ENCODE peak calls at places on chromosomes 6 and 20, in nine cellular contexts. One of them, this sample, is unnamed.

GRCh38 chr6:149254241-149254640 is 63.3 kb upstream of the TAB2 start:
- DNase-seq in HCT116: no peak
- DNase-seq in SK-N-SH: no peak
- DNase-seq in OCI-LY7: no peak
- DNase-seq in GM23338: no peak
- DNase-seq in MM.1S: no peak
- DNase-seq in hepatocyte: no peak
- DNase-seq in PC-3: no peak
- DNase-seq in GM23248: no peak
- DNase-seq in this sample: no peak

GRCh38 chr20:39825950-39826349 is 863.1 kb downstream of the MAFB start:
- DNase-seq in hepatocyte: no peak
- DNase-seq in SK-N-SH: no peak
- DNase-seq in PC-3: no peak
- DNase-seq in MM.1S: no peak
- DNase-seq in OCI-LY7: no peak
- DNase-seq in GM23248: peak; percentile 61
- DNase-seq in GM23338: no peak
- DNase-seq in HCT116: no peak
- DNase-seq in this sample: no peak

GRCh38 chr6:69019832-69020231 is 384.8 kb downstream of the ADGRB3 start:
- DNase-seq in MM.1S: no peak
- DNase-seq in HCT116: no peak
- DNase-seq in GM23338: no peak
- DNase-seq in SK-N-SH: no peak
- DNase-seq in hepatocyte: no peak
- DNase-seq in OCI-LY7: no peak
- DNase-seq in GM23248: peak; percentile 6
- DNase-seq in PC-3: peak; percentile 9
- DNase-seq in this sample: no peak

GRCh38 chr20:3786665-3787639 is at the start of gene CENPB:
- DNase-seq in HCT116: peak; percentile 57
- DNase-seq in hepatocyte: peak; percentile 95
- DNase-seq in OCI-LY7: peak; percentile 90
- DNase-seq in GM23338: peak; percentile 93
- DNase-seq in MM.1S: peak; percentile 87
- DNase-seq in PC-3: peak; percentile 94
- DNase-seq in SK-N-SH: peak; percentile 98
- DNase-seq in GM23248: peak; percentile 95
- DNase-seq in this sample: peak; percentile 96

GRCh38 chr20:5835234-5835845 is 85.1 kb downstream of the SHLD1 start:
- DNase-seq in SK-N-SH: peak; percentile 39
- DNase-seq in GM23338: no peak
- DNase-seq in MM.1S: no peak
- DNase-seq in GM23248: peak; percentile 60
- DNase-seq in OCI-LY7: no peak
- DNase-seq in PC-3: peak; percentile 79
- DNase-seq in hepatocyte: no peak
- DNase-seq in HCT116: no peak
- DNase-seq in this sample: peak; percentile 11

GRCh38 chr20:36893801-36894200 is 17.9 kb downstream of the TLDC2 start:
- DNase-seq in hepatocyte: no peak
- DNase-seq in OCI-LY7: no peak
- DNase-seq in HCT116: no peak
- DNase-seq in GM23338: no peak
- DNase-seq in PC-3: no peak
- DNase-seq in SK-N-SH: no peak
- DNase-seq in MM.1S: no peak
- DNase-seq in GM23248: no peak
- DNase-seq in this sample: no peak

GRCh38 chr20:8152183-8152582 is 20.1 kb downstream of the PLCB1 start:
- DNase-seq in SK-N-SH: no peak
- DNase-seq in hepatocyte: no peak
- DNase-seq in MM.1S: no peak
- DNase-seq in OCI-LY7: no peak
- DNase-seq in PC-3: peak; percentile 64
- DNase-seq in HCT116: no peak
- DNase-seq in GM23248: peak; percentile 75
- DNase-seq in GM23338: no peak
- DNase-seq in this sample: no peak

GRCh38 chr6:56890683-56891429 is 64.1 kb upstream of the BEND6 start:
- DNase-seq in hepatocyte: peak; percentile 30
- DNase-seq in GM23338: no peak
- DNase-seq in OCI-LY7: peak; percentile 2
- DNase-seq in HCT116: no peak
- DNase-seq in SK-N-SH: no peak
- DNase-seq in PC-3: peak; percentile 71
- DNase-seq in MM.1S: peak; percentile 56
- DNase-seq in GM23248: peak; percentile 96
- DNase-seq in this sample: peak; percentile 61

GRCh38 chr6:127192911-127193503 is 73.7 kb upstream of the RNF146 start:
- DNase-seq in HCT116: no peak
- DNase-seq in MM.1S: no peak
- DNase-seq in PC-3: no peak
- DNase-seq in GM23248: peak; percentile 81
- DNase-seq in OCI-LY7: no peak
- DNase-seq in hepatocyte: no peak
- DNase-seq in GM23338: no peak
- DNase-seq in SK-N-SH: no peak
- DNase-seq in this sample: no peak

GRCh38 chr6:90938116-90938515 is 351.2 kb upstream of the MAP3K7 start:
- DNase-seq in GM23338: no peak
- DNase-seq in GM23248: peak; percentile 1
- DNase-seq in SK-N-SH: no peak
- DNase-seq in OCI-LY7: no peak
- DNase-seq in PC-3: peak; percentile 5
- DNase-seq in MM.1S: no peak
- DNase-seq in HCT116: no peak
- DNase-seq in hepatocyte: no peak
- DNase-seq in this sample: no peak

GRCh38 chr6:125469915-125470314 is 168.1 kb upstream of the HDDC2 start:
- DNase-seq in OCI-LY7: no peak
- DNase-seq in hepatocyte: no peak
- DNase-seq in MM.1S: no peak
- DNase-seq in GM23248: no peak
- DNase-seq in GM23338: no peak
- DNase-seq in SK-N-SH: no peak
- DNase-seq in HCT116: no peak
- DNase-seq in PC-3: no peak
- DNase-seq in this sample: no peak

GRCh38 chr6:38184780-38185080 is 365.2 kb downstream of the ZFAND3 start:
- DNase-seq in GM23248: no peak
- DNase-seq in hepatocyte: no peak
- DNase-seq in GM23338: no peak
- DNase-seq in MM.1S: no peak
- DNase-seq in PC-3: no peak
- DNase-seq in SK-N-SH: peak; percentile 69
- DNase-seq in OCI-LY7: no peak
- DNase-seq in HCT116: no peak
- DNase-seq in this sample: no peak

GRCh38 chr6:36912583-36912982 is 26.8 kb downstream of the C6orf89 start:
- DNase-seq in GM23338: no peak
- DNase-seq in OCI-LY7: no peak
- DNase-seq in hepatocyte: peak; percentile 30
- DNase-seq in SK-N-SH: no peak
- DNase-seq in HCT116: no peak
- DNase-seq in GM23248: peak; percentile 90
- DNase-seq in PC-3: peak; percentile 96
- DNase-seq in MM.1S: peak; percentile 80
- DNase-seq in this sample: peak; percentile 37

GRCh38 chr6:121042766-121043165 is 291.5 kb downstream of the TBC1D32 start:
- DNase-seq in HCT116: no peak
- DNase-seq in MM.1S: no peak
- DNase-seq in GM23338: no peak
- DNase-seq in PC-3: no peak
- DNase-seq in SK-N-SH: no peak
- DNase-seq in hepatocyte: no peak
- DNase-seq in OCI-LY7: no peak
- DNase-seq in GM23248: no peak
- DNase-seq in this sample: no peak

GRCh38 chr20:24722586-24722985 is 226.5 kb upstream of the CST7 start:
- DNase-seq in GM23248: no peak
- DNase-seq in MM.1S: no peak
- DNase-seq in SK-N-SH: no peak
- DNase-seq in OCI-LY7: no peak
- DNase-seq in hepatocyte: no peak
- DNase-seq in GM23338: no peak
- DNase-seq in HCT116: no peak
- DNase-seq in PC-3: no peak
- DNase-seq in this sample: no peak

GRCh38 chr6:41283597-41283996 is 2.9 kb downstream of the TREM1 start:
- DNase-seq in MM.1S: no peak
- DNase-seq in hepatocyte: no peak
- DNase-seq in PC-3: no peak
- DNase-seq in GM23338: no peak
- DNase-seq in OCI-LY7: no peak
- DNase-seq in HCT116: no peak
- DNase-seq in GM23248: no peak
- DNase-seq in SK-N-SH: no peak
- DNase-seq in this sample: no peak

GRCh38 chr20:59047938-59048680 is 5.5 kb upstream of the PRELID3B start:
- DNase-seq in OCI-LY7: no peak
- DNase-seq in GM23248: peak; percentile 85
- DNase-seq in hepatocyte: peak; percentile 85
- DNase-seq in HCT116: no peak
- DNase-seq in GM23338: no peak
- DNase-seq in PC-3: peak; percentile 96
- DNase-seq in MM.1S: no peak
- DNase-seq in SK-N-SH: no peak
- DNase-seq in this sample: no peak

GRCh38 chr20:45429618-45430017 is 13.7 kb downstream of the PIGT start:
- DNase-seq in SK-N-SH: no peak
- DNase-seq in hepatocyte: no peak
- DNase-seq in GM23338: no peak
- DNase-seq in PC-3: no peak
- DNase-seq in MM.1S: no peak
- DNase-seq in HCT116: no peak
- DNase-seq in OCI-LY7: no peak
- DNase-seq in GM23248: no peak
- DNase-seq in this sample: no peak

GRCh38 chr20:55918471-55918870 is 86.8 kb downstream of the CBLN4 start:
- DNase-seq in HCT116: no peak
- DNase-seq in SK-N-SH: no peak
- DNase-seq in OCI-LY7: no peak
- DNase-seq in hepatocyte: no peak
- DNase-seq in PC-3: no peak
- DNase-seq in GM23338: no peak
- DNase-seq in MM.1S: no peak
- DNase-seq in GM23248: no peak
- DNase-seq in this sample: no peak

GRCh38 chr20:61512475-61512874 is 260.4 kb downstream of the CDH4 start:
- DNase-seq in GM23248: no peak
- DNase-seq in hepatocyte: no peak
- DNase-seq in OCI-LY7: no peak
- DNase-seq in MM.1S: no peak
- DNase-seq in HCT116: no peak
- DNase-seq in PC-3: no peak
- DNase-seq in GM23338: no peak
- DNase-seq in SK-N-SH: no peak
- DNase-seq in this sample: no peak

GRCh38 chr6:72649032-72649984 is 27.4 kb downstream of the KCNQ5 start:
- DNase-seq in HCT116: no peak
- DNase-seq in GM23248: peak; percentile 93
- DNase-seq in OCI-LY7: no peak
- DNase-seq in GM23338: no peak
- DNase-seq in PC-3: peak; percentile 92
- DNase-seq in hepatocyte: no peak
- DNase-seq in MM.1S: no peak
- DNase-seq in SK-N-SH: no peak
- DNase-seq in this sample: peak; percentile 3
- H3K9me2 ChIP-seq in HCT116: no peaks in the 10 kb centered on the region
- H3K9me2 ChIP-seq in GM23248: peaks cover 1% of the 10 kb centered on the region
- H3K9me2 ChIP-seq in OCI-LY7: no peaks in the 10 kb centered on the region
- H3K9me2 ChIP-seq in GM23338: no peaks in the 10 kb centered on the region
- H3K9me2 ChIP-seq in PC-3: no peaks in the 10 kb centered on the region
- H3K9me2 ChIP-seq in hepatocyte: no peaks in the 10 kb centered on the region
- H3K9me2 ChIP-seq in MM.1S: no peaks in the 10 kb centered on the region
- H3K9me2 ChIP-seq in SK-N-SH: no peaks in the 10 kb centered on the region
- H3K9me2 ChIP-seq in this sample: no peaks in the 10 kb centered on the region

GRCh38 chr6:130033999-130034814 is 15.8 kb downstream of the L3MBTL3 start:
- DNase-seq in hepatocyte: peak; percentile 54
- DNase-seq in OCI-LY7: no peak
- DNase-seq in SK-N-SH: no peak
- DNase-seq in MM.1S: no peak
- DNase-seq in PC-3: peak; percentile 59
- DNase-seq in GM23338: no peak
- DNase-seq in HCT116: peak; percentile 79
- DNase-seq in GM23248: peak; percentile 83
- DNase-seq in this sample: peak; percentile 7
- H3K4me2 ChIP-seq in hepatocyte: peak overlapping the region; percentile 32
- H3K4me2 ChIP-seq in OCI-LY7: no peak overlapping the region
- H3K4me2 ChIP-seq in SK-N-SH: no peak overlapping the region
- H3K4me2 ChIP-seq in MM.1S: no peak overlapping the region
- H3K4me2 ChIP-seq in PC-3: no peak overlapping the region
- H3K4me2 ChIP-seq in GM23338: no peak overlapping the region
- H3K4me2 ChIP-seq in HCT116: peak overlapping the region; percentile 66
- H3K4me2 ChIP-seq in GM23248: peak overlapping the region; percentile 60
- H3K4me2 ChIP-seq in this sample: no peak overlapping the region

DNA sequence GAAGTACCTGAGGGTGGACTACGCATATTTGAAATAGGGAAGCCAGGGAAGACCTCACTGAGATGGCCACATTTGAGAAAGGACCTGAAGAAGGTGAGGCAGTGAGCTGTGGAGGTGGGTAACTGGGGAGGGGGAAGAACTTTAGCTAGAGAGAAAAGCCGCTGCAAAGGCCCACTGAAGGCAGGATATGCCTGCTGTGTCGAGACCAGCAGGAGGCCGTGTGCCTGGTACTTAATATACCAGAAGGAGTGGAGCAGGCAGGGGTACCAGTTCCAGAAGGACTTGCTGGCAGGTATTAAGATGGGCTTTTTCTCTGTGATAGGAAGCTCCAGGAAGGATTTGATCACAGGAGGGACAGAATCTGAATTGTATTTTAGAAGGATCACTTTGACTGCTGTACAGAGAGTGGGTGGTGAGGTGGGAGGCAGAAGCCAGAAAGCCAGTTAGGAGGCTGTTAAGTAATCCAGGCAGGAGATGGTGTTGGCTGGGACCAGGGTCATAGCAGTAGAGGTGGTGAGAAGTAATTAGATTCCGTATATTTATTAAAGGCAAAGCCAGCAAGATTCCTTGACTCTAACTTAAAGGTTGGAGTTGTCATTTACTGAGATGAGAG is 54.2 kb upstream of the FANCE start:
- DNase-seq in SK-N-SH: no peak
- DNase-seq in GM23248: no peak
- DNase-seq in OCI-LY7: no peak
- DNase-seq in GM23338: peak; percentile 45
- DNase-seq in MM.1S: no peak
- DNase-seq in HCT116: no peak
- DNase-seq in PC-3: no peak
- DNase-seq in hepatocyte: no peak
- DNase-seq in this sample: no peak
- H3K9me2 ChIP-seq in SK-N-SH: no peaks in the 10 kb centered on the region
- H3K9me2 ChIP-seq in GM23248: no peaks in the 10 kb centered on the region
- H3K9me2 ChIP-seq in OCI-LY7: no peaks in the 10 kb centered on the region
- H3K9me2 ChIP-seq in GM23338: no peaks in the 10 kb centered on the region
- H3K9me2 ChIP-seq in MM.1S: no peaks in the 10 kb centered on the region
- H3K9me2 ChIP-seq in HCT116: no peaks in the 10 kb centered on the region
- H3K9me2 ChIP-seq in PC-3: no peaks in the 10 kb centered on the region
- H3K9me2 ChIP-seq in hepatocyte: no peaks in the 10 kb centered on the region
- H3K9me2 ChIP-seq in this sample: no peaks in the 10 kb centered on the region

GRCh38 chr6:52726193-52726542 is 37.1 kb downstream of the GSTA2 start:
- DNase-seq in GM23248: no peak
- DNase-seq in HCT116: no peak
- DNase-seq in OCI-LY7: no peak
- DNase-seq in SK-N-SH: no peak
- DNase-seq in MM.1S: no peak
- DNase-seq in GM23338: no peak
- DNase-seq in hepatocyte: no peak
- DNase-seq in PC-3: no peak
- DNase-seq in this sample: no peak
- H3K4me2 ChIP-seq in GM23248: peak overlapping the region; percentile 22
- H3K4me2 ChIP-seq in HCT116: no peak overlapping the region
- H3K4me2 ChIP-seq in OCI-LY7: no peak overlapping the region
- H3K4me2 ChIP-seq in SK-N-SH: no peak overlapping the region
- H3K4me2 ChIP-seq in MM.1S: no peak overlapping the region
- H3K4me2 ChIP-seq in GM23338: no peak overlapping the region
- H3K4me2 ChIP-seq in hepatocyte: no peak overlapping the region
- H3K4me2 ChIP-seq in PC-3: peak overlapping the region; percentile 39
- H3K4me2 ChIP-seq in this sample: peak overlapping the region; percentile 54

This sample was measured in PC-9.